ENCODE peak calls at places on chromosome 1, in five cellular contexts. J is nephron progenitor cell, S is fibroblast of pulmonary artery, H is suprapubic skin, E is fibroblast of lung. G is an unnamed sample.

GRCh38 chr1:2566106-2567045 is 10.2 kb downstream of the TNFRSF14 start:
- DNase-seq in J (no peak), S (no peak), H (peak), E (no peak), G (no peak)

GRCh38 chr1:185595835-185596667 is 138.1 kb upstream of the HMCN1 start:
- DNase-seq in J (peak), S (peak), H (no peak), E (peak), G (peak)

GRCh38 chr1:42379794-42380616 is 587 bp upstream of the RIMKLA start:
- DNase-seq in J (peak), S (peak), H (no peak), E (peak), G (peak)

GRCh38 chr1:22228505-22228911 is 85.6 kb upstream of the WNT4 start:
- DNase-seq in J (no peak), S (no peak), H (no peak), E (no peak), G (no peak)

GRCh38 chr1:153610334-153611023 is 2.5 kb downstream of the S100A16 start:
- DNase-seq in J (no peak), S (no peak), H (no peak), E (no peak), G (peak)

GRCh38 chr1:39933956-39934941 is 20.7 kb upstream of the MFSD2A start:
- DNase-seq in J (no peak), S (peak), H (peak), E (peak), G (peak)

GRCh38 chr1:102886638-102887037 is 221.7 kb downstream of the COL11A1 start:
- DNase-seq in J (no peak), S (no peak), H (no peak), E (no peak), G (no peak)

GRCh38 chr1:154206212-154206611 is at the start of gene CFAP141:
- DNase-seq in J (no peak), S (no peak), H (no peak), E (no peak), G (peak)

GRCh38 chr1:118991448-118991847 is 3.3 kb upstream of the TBX15 start:
- DNase-seq in J (no peak), S (no peak), H (no peak), E (no peak), G (no peak)

GRCh38 chr1:185846672-185847440 is 112.7 kb downstream of the HMCN1 start:
- DNase-seq in J (no peak), S (peak), H (no peak), E (no peak), G (peak)

GRCh38 chr1:33137800-33138199 is 44.0 kb downstream of the TRIM62 start:
- DNase-seq in J (peak), S (peak), H (no peak), E (peak), G (no peak)

GRCh38 chr1:40107290-40107959 is 10.4 kb upstream of the PPT1 start:
- DNase-seq in J (no peak), S (no peak), H (no peak), E (no peak), G (no peak)

GRCh38 chr1:1421147-1421906 is at the start of gene ANKRD65:
- DNase-seq in J (no peak), S (no peak), H (no peak), E (no peak), G (no peak)

GRCh38 chr1:1759456-1760344 is 18.6 kb downstream of the NADK start:
- DNase-seq in J (no peak), S (no peak), H (no peak), E (no peak), G (no peak)

GRCh38 chr1:59163268-59164092 is 133.4 kb upstream of the FGGY start:
- DNase-seq in J (no peak), S (peak), H (no peak), E (peak), G (peak)

GRCh38 chr1:214344897-214345296 is 63.9 kb downstream of the SMYD2 start:
- DNase-seq in J (no peak), S (no peak), H (no peak), E (no peak), G (no peak)

GRCh38 chr1:210445485-210445884 is 116.8 kb downstream of the HHAT start:
- DNase-seq in J (no peak), S (no peak), H (no peak), E (no peak), G (no peak)

GRCh38 chr1:91700771-91701493 is 185.0 kb downstream of the TGFBR3 start:
- DNase-seq in J (no peak), S (no peak), H (no peak), E (no peak), G (peak)

GRCh38 chr1:211082824-211083223 is 51.1 kb downstream of the KCNH1 start:
- DNase-seq in J (no peak), S (no peak), H (no peak), E (no peak), G (no peak)

GRCh38 chr1:51924455-51924854 is 45.9 kb upstream of the NRDC start:
- DNase-seq in J (no peak), S (no peak), H (no peak), E (no peak), G (peak)

GRCh38 chr1:18309552-18310155 is 171.1 kb upstream of the KLHDC7A start:
- DNase-seq in J (no peak), S (no peak), H (no peak), E (no peak), G (no peak)

GRCh38 chr1:191034126-191034525 is 556.5 kb upstream of the BRINP3 start:
- DNase-seq in J (no peak), S (no peak), H (no peak), E (no peak), G (no peak)

GRCh38 chr1:188689542-188689941 is 1788.1 kb downstream of the BRINP3 start:
- DNase-seq in J (no peak), S (peak), H (no peak), E (no peak), G (no peak)

GRCh38 chr1:223394706-223395105 is 1.5 kb downstream of the CCDC185 start:
- DNase-seq in J (no peak), S (no peak), H (no peak), E (no peak), G (no peak)

GRCh38 chr1:203282720-203283542 is 22.4 kb upstream of the BTG2 start:
- DNase-seq in J (no peak), S (no peak), H (peak), E (no peak), G (no peak)

GRCh38 chr1:192962901-192963300 is 96.3 kb downstream of the UCHL5 start:
- DNase-seq in J (no peak), S (no peak), H (no peak), E (no peak), G (no peak)

GRCh38 chr1:223748405-223748772 is 36.0 kb downstream of the CAPN2 start:
- DNase-seq in J (no peak), S (peak), H (no peak), E (peak), G (peak)

GRCh38 chr1:84997667-84998600 is 1.0 kb upstream of the MCOLN2 start:
- DNase-seq in J (peak), S (peak), H (no peak), E (peak), G (no peak)

GRCh38 chr1:84433253-84434080 is 35.2 kb downstream of the DNASE2B start:
- DNase-seq in J (peak), S (peak), H (no peak), E (peak), G (peak)

GRCh38 chr1:76659171-76659940 is 207.9 kb upstream of the ST6GALNAC5 start:
- DNase-seq in J (no peak), S (no peak), H (no peak), E (peak), G (no peak)

GRCh38 chr1:103496014-103496635 is 29.4 kb upstream of the RNPC3 start:
- DNase-seq in J (no peak), S (peak), H (no peak), E (peak), G (peak)

GRCh38 chr1:181659348-181659957 is 176.1 kb downstream of the CACNA1E start:
- DNase-seq in J (no peak), S (no peak), H (no peak), E (no peak), G (no peak)

GRCh38 chr1:86140481-86140880 is 16.1 kb downstream of the COL24A1 start:
- DNase-seq in J (no peak), S (no peak), H (no peak), E (no peak), G (no peak)

GRCh38 chr1:78682527-78682926 is 32.9 kb downstream of the IFI44 start:
- DNase-seq in J (no peak), S (no peak), H (no peak), E (no peak), G (no peak)

GRCh38 chr1:62307516-62308492 is 11.4 kb downstream of the KANK4 start:
- DNase-seq in J (no peak), S (no peak), H (no peak), E (no peak), G (no peak)

GRCh38 chr1:64231153-64231552 is 27.7 kb downstream of the UBE2U start:
- DNase-seq in J (no peak), S (peak), H (no peak), E (no peak), G (no peak)

GRCh38 chr1:204528677-204529076 is 12.5 kb downstream of the MDM4 start:
- DNase-seq in J (no peak), S (no peak), H (no peak), E (no peak), G (no peak)

GRCh38 chr1:180525696-180526000 is 23.3 kb upstream of the ACBD6 start:
- DNase-seq in J (no peak), S (no peak), H (no peak), E (no peak), G (no peak)
- TF ChIP-seq CTCF in J (no peak), S (no peak), H (no peak), E (no peak), G (no peak)

GRCh38 chr1:160357286-160358002 is 9.4 kb upstream of the NHLH1 start:
- DNase-seq in J (no peak), S (no peak), H (no peak), E (peak), G (peak)
- TF ChIP-seq CTCF in J (no peak), S (no peak), H (no peak), E (no peak), G (no peak)

DNA sequence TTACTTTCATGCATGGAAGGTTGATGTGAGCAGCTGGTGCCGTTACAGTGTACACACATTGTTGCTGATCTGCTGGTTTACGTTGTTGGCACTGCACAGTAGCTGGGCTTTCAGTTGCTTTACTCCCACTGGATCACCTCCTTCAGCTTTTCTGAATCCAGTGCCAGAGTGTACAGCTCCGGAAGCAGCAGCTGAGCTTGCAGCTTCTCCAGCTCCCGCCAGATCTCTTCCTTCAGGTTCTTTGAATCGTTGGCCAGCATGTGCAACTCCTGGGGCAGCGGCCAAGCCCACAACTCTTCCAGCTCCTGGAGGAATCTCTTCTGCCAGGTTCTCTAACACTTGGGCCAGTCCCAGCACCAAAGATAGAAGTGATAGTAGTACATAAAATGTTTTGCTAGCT is 149.7 kb upstream of the RRP15 start:
- DNase-seq in J (no peak), S (no peak), H (no peak), E (no peak), G (no peak)
- TF ChIP-seq CTCF in J (no peak), S (no peak), H (no peak), E (no peak), G (no peak)

GRCh38 chr1:115714572-115715141 is 53.9 kb downstream of the CASQ2 start:
- DNase-seq in J (no peak), S (no peak), H (no peak), E (no peak), G (no peak)
- TF ChIP-seq CTCF in J (no peak), S (no peak), H (no peak), E (no peak), G (no peak)

DNA sequence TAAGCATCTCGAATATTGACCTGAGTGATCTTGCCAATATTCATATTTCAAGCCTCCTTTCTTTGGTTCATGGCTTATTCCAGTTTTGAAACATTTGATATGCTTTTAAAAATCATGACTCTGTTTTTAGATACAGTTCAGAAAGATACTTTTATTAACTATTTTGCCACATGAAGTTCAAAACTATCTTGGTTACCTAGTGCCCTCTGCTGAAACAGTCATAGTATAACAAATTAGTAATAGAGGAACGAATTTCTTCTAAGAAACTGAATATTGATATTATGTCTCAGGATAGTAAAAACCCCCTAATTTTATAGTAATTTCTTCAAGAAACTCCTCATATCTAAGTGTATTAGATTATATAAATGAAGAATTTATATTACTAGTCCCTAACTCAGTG is 52.6 kb upstream of the RC3H1 start:
- DNase-seq in J (no peak), S (peak), H (no peak), E (peak), G (peak)
- TF ChIP-seq CTCF in J (no peak), S (peak), H (peak), E (no peak), G (peak)

GRCh38 chr1:80799457-80799856 is 1001.3 kb upstream of the ADGRL2 start:
- DNase-seq in J (peak), S (no peak), H (no peak), E (no peak), G (no peak)
- TF ChIP-seq CTCF in J (no peak), S (no peak), H (no peak), E (no peak), G (no peak)

GRCh38 chr1:16903458-16903796 is 7.6 kb downstream of the RNU1-2 start:
- DNase-seq in J (no peak), S (no peak), H (no peak), E (no peak), G (no peak)

GRCh38 chr1:16905112-16905855 is 9.5 kb downstream of the RNU1-2 start:
- DNase-seq in J (peak), S (peak), H (peak), E (peak), G (peak)

GRCh38 chr1:16904560-16905111 is 8.9 kb downstream of the RNU1-2 start:
- DNase-seq in J (peak), S (peak), H (peak), E (peak), G (peak)

GRCh38 chr1:16903054-16903453 is 7.3 kb downstream of the RNU1-2 start:
- DNase-seq in J (no peak), S (peak), H (no peak), E (peak), G (peak)

GRCh38 chr1:16900771-16901170 is 5.0 kb downstream of the RNU1-2 start:
- DNase-seq in J (no peak), S (peak), H (no peak), E (no peak), G (no peak)
- TF ChIP-seq CTCF in J (peak), S (peak), H (no peak), E (no peak), G (peak)

DNA sequence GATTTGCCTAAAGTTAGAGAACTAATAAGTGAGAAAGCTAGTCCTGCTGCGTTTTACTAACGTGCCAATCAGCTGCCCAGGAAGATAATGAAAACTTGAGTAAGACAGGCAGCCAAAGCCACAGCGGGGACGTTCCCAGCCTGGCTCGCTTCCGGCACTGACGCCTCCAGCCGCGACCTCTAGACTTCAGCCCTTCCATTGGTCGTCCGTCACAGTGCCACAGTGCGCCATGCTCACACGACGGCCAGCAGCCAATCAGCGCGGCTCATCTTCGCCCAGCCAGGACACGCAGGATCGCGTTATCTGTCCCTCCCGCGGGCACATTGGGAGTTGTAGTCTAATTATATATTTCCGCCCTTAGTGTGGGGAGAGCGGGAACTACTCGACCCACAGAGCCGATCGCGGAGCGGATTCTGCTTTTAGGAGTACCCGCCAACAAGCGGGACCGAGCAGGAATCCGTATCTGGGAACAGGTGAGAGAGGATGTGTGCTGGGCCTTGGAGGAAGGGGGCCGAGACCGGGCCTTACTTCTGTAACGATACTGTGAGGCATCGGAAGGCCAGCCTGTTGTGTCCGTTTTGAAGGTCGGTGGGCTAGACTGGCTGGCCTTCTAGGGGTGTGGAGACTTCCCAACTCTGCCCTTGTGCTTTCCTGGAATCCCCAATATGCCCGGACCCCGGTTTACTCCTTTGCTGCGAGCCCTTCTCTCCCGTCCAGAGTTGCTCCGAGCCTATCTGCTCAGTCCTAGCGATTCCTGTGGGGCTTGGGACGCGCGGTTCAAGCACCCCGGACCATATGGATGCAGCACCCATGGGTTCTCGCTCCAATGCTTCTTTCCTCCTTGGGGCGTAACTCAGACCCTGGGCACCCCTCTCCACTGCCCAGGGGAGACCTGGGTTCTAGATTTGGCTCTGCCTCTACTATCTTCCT is at the start of gene FDPS:
- DNase-seq in J (peak), S (peak), H (peak), E (peak), G (peak)
- TF ChIP-seq CTCF in J (no peak), S (no peak), H (no peak), E (no peak), G (peak)

GRCh38 chr1:31771891-31772668 is 7.9 kb upstream of the ADGRB2 start:
- DNase-seq in J (no peak), S (no peak), H (no peak), E (no peak), G (no peak)
- TF ChIP-seq CTCF in J (no peak), S (peak), H (no peak), E (peak), G (no peak)

G was measured in HFFc6.